ENCODE peak calls at places on chromosomes 2 and 18, in six cellular contexts. One of them, this sample, is unnamed.

GRCh38 chr18:47215554-47216138 is 35.8 kb downstream of the SKOR2 start:
- DNase-seq in cardiac fibroblast: peak; percentile 67
- DNase-seq in mucosa of descending colon: no peak
- DNase-seq in PC-3: peak; percentile 37
- DNase-seq in lower lobe of right lung: no peak
- DNase-seq in CD8-positive, alpha-beta T cell: no peak
- DNase-seq in this sample: peak; percentile 32

GRCh38 chr2:71934595-71935263 is 212.9 kb downstream of the CYP26B1 start:
- DNase-seq in CD8-positive, alpha-beta T cell: no peak
- DNase-seq in cardiac fibroblast: peak; percentile 95
- DNase-seq in lower lobe of right lung: no peak
- DNase-seq in mucosa of descending colon: no peak
- DNase-seq in PC-3: no peak
- DNase-seq in this sample: no peak

GRCh38 chr2:132278267-132278666 is 116.5 kb upstream of the ANKRD30BL start:
- DNase-seq in mucosa of descending colon: no peak
- DNase-seq in cardiac fibroblast: no peak
- DNase-seq in lower lobe of right lung: no peak
- DNase-seq in PC-3: no peak
- DNase-seq in CD8-positive, alpha-beta T cell: no peak
- DNase-seq in this sample: no peak

GRCh38 chr2:135662088-135662487 is 79.6 kb upstream of the UBXN4 start:
- DNase-seq in cardiac fibroblast: peak; percentile 16
- DNase-seq in lower lobe of right lung: no peak
- DNase-seq in CD8-positive, alpha-beta T cell: no peak
- DNase-seq in mucosa of descending colon: no peak
- DNase-seq in PC-3: no peak
- DNase-seq in this sample: no peak

GRCh38 chr2:107687087-107687486 is 139.6 kb upstream of the RGPD4 start:
- DNase-seq in CD8-positive, alpha-beta T cell: no peak
- DNase-seq in PC-3: no peak
- DNase-seq in cardiac fibroblast: no peak
- DNase-seq in mucosa of descending colon: no peak
- DNase-seq in lower lobe of right lung: no peak
- DNase-seq in this sample: no peak

GRCh38 chr2:197174539-197175094 is 136.0 kb downstream of the ANKRD44 start:
- DNase-seq in CD8-positive, alpha-beta T cell: no peak
- DNase-seq in mucosa of descending colon: no peak
- DNase-seq in cardiac fibroblast: no peak
- DNase-seq in PC-3: peak; percentile 86
- DNase-seq in lower lobe of right lung: no peak
- DNase-seq in this sample: no peak

GRCh38 chr2:42216712-42217111 is 47.6 kb downstream of the EML4 start:
- DNase-seq in mucosa of descending colon: no peak
- DNase-seq in PC-3: no peak
- DNase-seq in CD8-positive, alpha-beta T cell: no peak
- DNase-seq in lower lobe of right lung: no peak
- DNase-seq in cardiac fibroblast: peak; percentile 62
- DNase-seq in this sample: no peak

GRCh38 chr2:189444322-189444721 is 3.0 kb downstream of the WDR75 start:
- DNase-seq in lower lobe of right lung: no peak
- DNase-seq in PC-3: no peak
- DNase-seq in CD8-positive, alpha-beta T cell: no peak
- DNase-seq in mucosa of descending colon: no peak
- DNase-seq in cardiac fibroblast: peak; percentile 8
- DNase-seq in this sample: no peak

GRCh38 chr18:6781846-6782245 is 52.3 kb downstream of the ARHGAP28 start:
- DNase-seq in cardiac fibroblast: peak; percentile 67
- DNase-seq in lower lobe of right lung: no peak
- DNase-seq in mucosa of descending colon: no peak
- DNase-seq in PC-3: peak; percentile 90
- DNase-seq in CD8-positive, alpha-beta T cell: no peak
- DNase-seq in this sample: peak; percentile 70

GRCh38 chr18:69763821-69764220 is 183.9 kb downstream of the CD226 start:
- DNase-seq in cardiac fibroblast: no peak
- DNase-seq in mucosa of descending colon: no peak
- DNase-seq in PC-3: no peak
- DNase-seq in lower lobe of right lung: no peak
- DNase-seq in CD8-positive, alpha-beta T cell: no peak
- DNase-seq in this sample: no peak

GRCh38 chr2:142153601-142154000 is 22.8 kb upstream of the LRP1B start:
- DNase-seq in PC-3: no peak
- DNase-seq in CD8-positive, alpha-beta T cell: no peak
- DNase-seq in lower lobe of right lung: no peak
- DNase-seq in cardiac fibroblast: no peak
- DNase-seq in mucosa of descending colon: no peak
- DNase-seq in this sample: no peak

GRCh38 chr2:60484080-60484737 is 69.2 kb downstream of the BCL11A start:
- DNase-seq in lower lobe of right lung: no peak
- DNase-seq in mucosa of descending colon: no peak
- DNase-seq in CD8-positive, alpha-beta T cell: no peak
- DNase-seq in PC-3: no peak
- DNase-seq in cardiac fibroblast: peak; percentile 56
- DNase-seq in this sample: no peak

GRCh38 chr18:37668971-37669747 is 103.6 kb upstream of the CELF4 start:
- DNase-seq in cardiac fibroblast: peak; percentile 26
- DNase-seq in mucosa of descending colon: no peak
- DNase-seq in PC-3: no peak
- DNase-seq in CD8-positive, alpha-beta T cell: no peak
- DNase-seq in lower lobe of right lung: no peak
- DNase-seq in this sample: no peak

GRCh38 chr18:28365406-28365805 is 188.5 kb upstream of the CDH2 start:
- DNase-seq in mucosa of descending colon: no peak
- DNase-seq in lower lobe of right lung: no peak
- DNase-seq in cardiac fibroblast: peak; percentile 44
- DNase-seq in PC-3: peak; percentile 93
- DNase-seq in CD8-positive, alpha-beta T cell: no peak
- DNase-seq in this sample: no peak

GRCh38 chr18:44733069-44733753 is 52.5 kb downstream of the SETBP1 start:
- DNase-seq in cardiac fibroblast: peak; percentile 47
- DNase-seq in lower lobe of right lung: no peak
- DNase-seq in mucosa of descending colon: no peak
- DNase-seq in PC-3: peak; percentile 76
- DNase-seq in CD8-positive, alpha-beta T cell: no peak
- DNase-seq in this sample: no peak

GRCh38 chr18:42011053-42011452 is 56.0 kb downstream of the PIK3C3 start:
- DNase-seq in lower lobe of right lung: no peak
- DNase-seq in mucosa of descending colon: no peak
- DNase-seq in CD8-positive, alpha-beta T cell: no peak
- DNase-seq in cardiac fibroblast: no peak
- DNase-seq in PC-3: no peak
- DNase-seq in this sample: no peak

GRCh38 chr2:73035899-73036778 is 35.4 kb downstream of the SFXN5 start:
- DNase-seq in mucosa of descending colon: no peak
- DNase-seq in PC-3: peak; percentile 4
- DNase-seq in cardiac fibroblast: no peak
- DNase-seq in CD8-positive, alpha-beta T cell: no peak
- DNase-seq in lower lobe of right lung: no peak
- DNase-seq in this sample: no peak

GRCh38 chr18:77062518-77063003 is 70.0 kb downstream of the MBP start:
- DNase-seq in lower lobe of right lung: no peak
- DNase-seq in cardiac fibroblast: peak; percentile 95
- DNase-seq in CD8-positive, alpha-beta T cell: no peak
- DNase-seq in PC-3: no peak
- DNase-seq in mucosa of descending colon: no peak
- DNase-seq in this sample: no peak

GRCh38 chr18:48038636-48039035 is 108.2 kb upstream of the SMAD2 start:
- DNase-seq in CD8-positive, alpha-beta T cell: no peak
- DNase-seq in mucosa of descending colon: no peak
- DNase-seq in lower lobe of right lung: no peak
- DNase-seq in cardiac fibroblast: no peak
- DNase-seq in PC-3: no peak
- DNase-seq in this sample: no peak

GRCh38 chr2:176115883-176116813 is at the start of gene HOXD10:
- DNase-seq in PC-3: no peak
- DNase-seq in lower lobe of right lung: no peak
- DNase-seq in CD8-positive, alpha-beta T cell: no peak
- DNase-seq in mucosa of descending colon: peak; percentile 75
- DNase-seq in cardiac fibroblast: no peak
- DNase-seq in this sample: no peak

GRCh38 chr18:23049698-23050373 is 85.4 kb upstream of the CABLES1 start:
- DNase-seq in PC-3: no peak
- DNase-seq in mucosa of descending colon: no peak
- DNase-seq in lower lobe of right lung: no peak
- DNase-seq in cardiac fibroblast: no peak
- DNase-seq in CD8-positive, alpha-beta T cell: no peak
- DNase-seq in this sample: no peak

GRCh38 chr2:64987001-64987962 is 1.9 kb upstream of the SLC1A4 start:
- DNase-seq in lower lobe of right lung: no peak
- DNase-seq in CD8-positive, alpha-beta T cell: no peak
- DNase-seq in PC-3: peak; percentile 20
- DNase-seq in cardiac fibroblast: peak; percentile 30
- DNase-seq in mucosa of descending colon: no peak
- DNase-seq in this sample: no peak

GRCh38 chr2:217219141-217219505 is 359.3 kb upstream of the TNP1 start:
- DNase-seq in cardiac fibroblast: no peak
- DNase-seq in lower lobe of right lung: no peak
- DNase-seq in CD8-positive, alpha-beta T cell: no peak
- DNase-seq in PC-3: no peak
- DNase-seq in mucosa of descending colon: no peak
- DNase-seq in this sample: no peak

GRCh38 chr18:2111456-2111855 is 459.8 kb downstream of the METTL4 start:
- DNase-seq in mucosa of descending colon: no peak
- DNase-seq in CD8-positive, alpha-beta T cell: no peak
- DNase-seq in cardiac fibroblast: peak; percentile 8
- DNase-seq in PC-3: peak; percentile 60
- DNase-seq in lower lobe of right lung: no peak
- DNase-seq in this sample: no peak

GRCh38 chr2:45412754-45413379 is 198.2 kb downstream of the SRBD1 start:
- DNase-seq in PC-3: no peak
- DNase-seq in CD8-positive, alpha-beta T cell: no peak
- DNase-seq in mucosa of descending colon: no peak
- DNase-seq in cardiac fibroblast: peak; percentile 60
- DNase-seq in lower lobe of right lung: no peak
- DNase-seq in this sample: peak; percentile 50

GRCh38 chr2:239569401-239570090 is 168.7 kb upstream of the HDAC4 start:
- DNase-seq in cardiac fibroblast: no peak
- DNase-seq in CD8-positive, alpha-beta T cell: no peak
- DNase-seq in lower lobe of right lung: no peak
- DNase-seq in mucosa of descending colon: no peak
- DNase-seq in PC-3: peak; percentile 12
- DNase-seq in this sample: no peak

GRCh38 chr2:158723921-158724802 is 71.0 kb upstream of the DAPL1 start:
- DNase-seq in PC-3: peak; percentile 94
- DNase-seq in lower lobe of right lung: no peak
- DNase-seq in mucosa of descending colon: no peak
- DNase-seq in cardiac fibroblast: no peak
- DNase-seq in CD8-positive, alpha-beta T cell: no peak
- DNase-seq in this sample: no peak

GRCh38 chr2:101124684-101125366 is 26.4 kb downstream of the TBC1D8 start:
- DNase-seq in PC-3: peak; percentile 99
- DNase-seq in cardiac fibroblast: peak; percentile 79
- DNase-seq in mucosa of descending colon: no peak
- DNase-seq in lower lobe of right lung: peak; percentile 59
- DNase-seq in CD8-positive, alpha-beta T cell: no peak
- DNase-seq in this sample: no peak

GRCh38 chr2:196113061-196113974 is 44.7 kb upstream of the DNAH7 start:
- DNase-seq in cardiac fibroblast: peak; percentile 78
- DNase-seq in lower lobe of right lung: no peak
- DNase-seq in CD8-positive, alpha-beta T cell: no peak
- DNase-seq in PC-3: no peak
- DNase-seq in mucosa of descending colon: no peak
- DNase-seq in this sample: no peak

GRCh38 chr2:5933669-5934068 is 241.5 kb downstream of the SOX11 start:
- DNase-seq in cardiac fibroblast: no peak
- DNase-seq in mucosa of descending colon: no peak
- DNase-seq in CD8-positive, alpha-beta T cell: no peak
- DNase-seq in PC-3: no peak
- DNase-seq in lower lobe of right lung: no peak
- DNase-seq in this sample: no peak
- H3K4me3 ChIP-seq in cardiac fibroblast: no peak overlapping the region
- H3K4me3 ChIP-seq in mucosa of descending colon: no peak overlapping the region
- H3K4me3 ChIP-seq in CD8-positive, alpha-beta T cell: no peak overlapping the region
- H3K4me3 ChIP-seq in PC-3: no peak overlapping the region
- H3K4me3 ChIP-seq in lower lobe of right lung: no peak overlapping the region
- H3K4me3 ChIP-seq in this sample: no peak overlapping the region

GRCh38 chr2:129253461-129253812 is 726.0 kb upstream of the RAB6C start:
- DNase-seq in lower lobe of right lung: no peak
- DNase-seq in PC-3: no peak
- DNase-seq in mucosa of descending colon: no peak
- DNase-seq in cardiac fibroblast: peak; percentile 19
- DNase-seq in CD8-positive, alpha-beta T cell: no peak
- DNase-seq in this sample: no peak
- TF ChIP-seq CTCF in lower lobe of right lung: no peak
- TF ChIP-seq CTCF in PC-3: peak; percentile 19
- TF ChIP-seq CTCF in mucosa of descending colon: no peak
- TF ChIP-seq CTCF in cardiac fibroblast: no peak
- TF ChIP-seq CTCF in CD8-positive, alpha-beta T cell: no peak
- TF ChIP-seq CTCF in this sample: peak; percentile 77

DNA sequence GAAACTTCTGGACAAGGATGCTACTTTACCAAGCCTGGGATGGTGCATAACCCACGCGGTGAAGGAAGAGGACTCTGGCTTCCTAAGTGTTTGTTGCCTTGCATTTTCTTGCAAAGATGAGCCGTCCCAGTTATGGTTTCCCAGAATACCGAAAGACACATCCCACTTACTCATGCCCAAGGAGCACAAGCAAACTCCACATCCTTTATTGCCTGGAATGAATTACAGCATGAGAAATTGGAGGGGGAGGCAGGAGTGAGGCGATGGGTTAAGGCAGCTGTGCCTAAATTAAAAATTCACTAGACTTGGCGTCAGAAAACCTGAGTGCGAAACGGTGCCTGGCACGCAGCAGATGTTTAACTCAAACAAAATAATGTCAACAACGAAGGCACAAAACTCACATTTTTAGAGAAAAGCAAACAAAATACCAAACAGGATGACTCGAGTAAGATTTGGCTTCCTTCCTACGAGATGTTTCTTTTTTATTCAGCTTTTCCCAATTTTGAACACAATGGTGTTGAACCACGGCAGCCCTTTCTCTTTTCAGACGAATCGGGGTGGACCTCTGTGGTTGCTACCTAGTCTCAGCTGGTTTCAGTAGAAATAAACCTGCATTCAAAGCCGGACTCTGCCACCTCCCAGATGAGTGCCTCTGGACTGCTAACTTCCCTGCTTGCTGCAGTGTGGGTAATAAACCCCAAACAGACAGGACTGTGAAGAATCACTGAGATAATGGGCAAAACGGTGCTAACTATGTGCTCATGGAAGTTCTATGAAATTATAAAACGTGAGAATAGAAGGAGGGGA is 100.3 kb upstream of the NCK2 start:
- DNase-seq in mucosa of descending colon: no peak
- DNase-seq in CD8-positive, alpha-beta T cell: no peak
- DNase-seq in cardiac fibroblast: peak; percentile 18
- DNase-seq in PC-3: peak; percentile 55
- DNase-seq in lower lobe of right lung: no peak
- DNase-seq in this sample: no peak
- H3K4me3 ChIP-seq in mucosa of descending colon: no peak overlapping the region
- H3K4me3 ChIP-seq in CD8-positive, alpha-beta T cell: no peak overlapping the region
- H3K4me3 ChIP-seq in cardiac fibroblast: peak overlapping the region; percentile 3
- H3K4me3 ChIP-seq in PC-3: peak overlapping the region; percentile 59
- H3K4me3 ChIP-seq in lower lobe of right lung: no peak overlapping the region
- H3K4me3 ChIP-seq in this sample: peak overlapping the region; percentile 5

DNA sequence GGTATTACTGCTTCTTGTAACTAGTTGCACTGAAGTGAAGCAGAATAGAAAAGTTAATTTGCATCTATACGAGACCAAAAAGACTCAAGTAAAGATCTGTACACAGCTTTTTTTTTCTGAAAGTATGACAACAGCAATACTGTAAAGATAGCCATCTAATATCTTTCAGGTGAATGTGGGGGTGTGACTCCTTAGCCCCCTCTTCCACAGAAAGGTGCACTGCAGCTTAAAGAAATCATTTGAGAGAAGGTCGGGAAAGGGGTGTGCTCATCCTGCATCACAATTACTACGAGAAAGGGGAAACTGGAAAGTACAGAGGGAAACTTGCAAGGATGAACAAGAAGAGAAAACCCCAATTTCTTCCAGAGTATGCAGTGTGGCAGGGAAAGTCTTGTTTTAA is 255.6 kb downstream of the CCDC178 start:
- DNase-seq in lower lobe of right lung: no peak
- DNase-seq in cardiac fibroblast: no peak
- DNase-seq in CD8-positive, alpha-beta T cell: no peak
- DNase-seq in PC-3: no peak
- DNase-seq in mucosa of descending colon: no peak
- DNase-seq in this sample: no peak
- TF ChIP-seq CTCF in lower lobe of right lung: no peak
- TF ChIP-seq CTCF in cardiac fibroblast: no peak
- TF ChIP-seq CTCF in CD8-positive, alpha-beta T cell: no peak
- TF ChIP-seq CTCF in PC-3: peak; percentile 16
- TF ChIP-seq CTCF in mucosa of descending colon: no peak
- TF ChIP-seq CTCF in this sample: peak; percentile 8

This sample was measured in LNCaP clone FGC.